ENCODE peak calls at places on chromosomes 2 and 18, in seven cellular contexts. N is stimulated activated CD4-positive, alpha-beta T cell treated with anti-CD3 and anti-CD28 coated beads, TNF-alpha, amount 100 ng/mL, for 1 hour; H is effector memory CD4-positive, alpha-beta T cell; Q is GM12864; T is neuronal stem cell; V is activated CD4-positive, alpha-beta T cell treated with anti-CD3 and anti-CD28 coated beads for 24 hours; C is kidney epithelial cell. F is an unnamed sample.

GRCh38 chr18:3906072-3906471 is 456.1 kb downstream of the TGIF1 start:
- DNase-seq in T (no peak), N (no peak), H (no peak), Q (no peak), C (no peak), V (no peak), F (peak)

GRCh38 chr2:20288941-20289340 is 61.7 kb downstream of the PUM2 start:
- DNase-seq in V (no peak), N (no peak), T (no peak), H (no peak), Q (no peak), C (peak), F (no peak)

GRCh38 chr2:17543848-17544645 is 3.6 kb downstream of the VSNL1 start:
- DNase-seq in T (no peak), N (no peak), H (no peak), C (no peak), Q (no peak), V (no peak), F (no peak)

GRCh38 chr2:19416784-19417684 is 58.6 kb upstream of the OSR1 start:
- DNase-seq in C (no peak), N (no peak), V (no peak), Q (no peak), H (no peak), T (no peak), F (no peak)

GRCh38 chr2:204019572-204020501 is 83.3 kb downstream of the ICOS start:
- DNase-seq in C (peak), Q (no peak), T (no peak), N (peak), H (no peak), V (no peak), F (peak)

GRCh38 chr2:167955264-167955906 is 292.0 kb downstream of the STK39 start:
- DNase-seq in V (no peak), C (no peak), Q (no peak), N (no peak), H (no peak), T (no peak), F (no peak)

GRCh38 chr2:133867131-133867530 is 298.9 kb upstream of the NCKAP5 start:
- DNase-seq in V (no peak), H (no peak), C (no peak), N (no peak), Q (no peak), T (no peak), F (no peak)

GRCh38 chr2:71545572-71546274 is 92.4 kb downstream of the DYSF start:
- DNase-seq in H (peak), Q (no peak), N (peak), C (no peak), V (peak), T (peak), F (no peak)

GRCh38 chr2:26709323-26710110 is 17.0 kb downstream of the KCNK3 start:
- DNase-seq in H (no peak), V (no peak), C (no peak), T (no peak), N (no peak), Q (no peak), F (no peak)

GRCh38 chr2:40317756-40318155 is 134.1 kb downstream of the SLC8A1 start:
- DNase-seq in N (no peak), T (no peak), V (no peak), Q (no peak), C (no peak), H (no peak), F (no peak)

GRCh38 chr2:71071681-71072398 is 3.4 kb downstream of the NAGK start:
- DNase-seq in H (peak), C (no peak), V (peak), Q (peak), N (peak), T (no peak), F (peak)

GRCh38 chr2:169623224-169623623 is 39.1 kb downstream of the PPIG start:
- DNase-seq in T (no peak), V (no peak), C (no peak), Q (no peak), N (no peak), H (no peak), F (no peak)

GRCh38 chr2:71619230-71619741 is 165.9 kb downstream of the DYSF start:
- DNase-seq in T (no peak), V (no peak), N (no peak), H (no peak), C (no peak), Q (no peak), F (no peak)

GRCh38 chr2:148300534-148300933 is 279.6 kb downstream of the MBD5 start:
- DNase-seq in C (no peak), V (no peak), N (no peak), H (no peak), Q (no peak), T (no peak), F (no peak)

GRCh38 chr2:138395565-138396306 is 105.8 kb upstream of the SPOPL start:
- DNase-seq in V (no peak), Q (no peak), H (no peak), C (peak), T (no peak), N (no peak), F (no peak)

GRCh38 chr2:130756721-130757195 is 1.4 kb downstream of the AMER3 start:
- DNase-seq in V (no peak), C (no peak), N (no peak), T (no peak), Q (no peak), H (no peak), F (no peak)

GRCh38 chr2:234203135-234203984 is 152.9 kb downstream of the SPP2 start:
- DNase-seq in N (no peak), T (no peak), H (no peak), V (no peak), C (peak), Q (no peak), F (no peak)

GRCh38 chr2:129913695-129914495 is 65.6 kb upstream of the RAB6C start:
- DNase-seq in C (no peak), N (no peak), V (no peak), T (no peak), Q (no peak), H (no peak), F (no peak)

GRCh38 chr2:129231924-129232323 is 747.5 kb upstream of the RAB6C start:
- DNase-seq in Q (no peak), C (no peak), H (no peak), T (no peak), N (no peak), V (no peak), F (no peak)

GRCh38 chr18:50590625-50591024 is 30.7 kb downstream of the MAPK4 start:
- DNase-seq in T (no peak), N (no peak), V (no peak), C (no peak), Q (no peak), H (no peak), F (no peak)

GRCh38 chr2:102043560-102043959 is 51.8 kb downstream of the IL1R2 start:
- DNase-seq in C (no peak), T (no peak), N (no peak), V (no peak), H (no peak), Q (no peak), F (no peak)

GRCh38 chr2:85924522-85924921 is 35.7 kb upstream of the ST3GAL5 start:
- DNase-seq in T (no peak), H (no peak), N (no peak), Q (no peak), V (no peak), C (no peak), F (no peak)

GRCh38 chr2:128448331-128449225 is 129.9 kb upstream of the HS6ST1 start:
- DNase-seq in C (no peak), Q (no peak), N (no peak), T (no peak), H (no peak), V (no peak), F (no peak)

GRCh38 chr2:41785623-41786022 is 262.2 kb upstream of the PKDCC start:
- DNase-seq in N (no peak), C (no peak), H (no peak), T (no peak), V (no peak), Q (no peak), F (no peak)

GRCh38 chr18:31161757-31162418 is 768 bp downstream of the DSC1 start:
- DNase-seq in V (no peak), C (no peak), N (no peak), Q (no peak), T (no peak), H (no peak), F (no peak)

F was measured in GM12878.